ENCODE peak calls at places on chromosomes 6 and 20, in five cellular contexts. I is heart left ventricle, L is Karpas-422, Y is left lung, G is PC-9. A is an unnamed sample.
A peak's percentile ranks its signal among the peaks of the same experiment; 100 is the strongest.

GRCh38 chr20:22746957-22747356 is 162.6 kb upstream of the FOXA2 start:
- DNase-seq in I (no peak), L (no peak), Y (no peak), G (no peak), A (no peak)

GRCh38 chr6:42140051-42140450 is 2.4 kb downstream of the C6orf132 start:
- DNase-seq in I (no peak), L (peak; percentile 62), Y (peak; percentile 56), G (peak; percentile 66), A (no peak)

GRCh38 chr6:12354499-12354898 is 64.3 kb downstream of the EDN1 start:
- DNase-seq in I (no peak), L (peak; percentile 74), Y (no peak), G (no peak), A (no peak)

GRCh38 chr20:14232650-14233049 is 104.8 kb downstream of the FLRT3 start:
- DNase-seq in I (no peak), L (no peak), Y (no peak), G (no peak), A (no peak)

GRCh38 chr20:5001174-5002076 is at the start of gene SLC23A2:
- DNase-seq in I (peak; percentile 58), L (peak; percentile 81), Y (peak; percentile 42), G (peak; percentile 60), A (peak; percentile 53)

GRCh38 chr6:57147955-57148858 is 23.9 kb upstream of the BAG2 start:
- DNase-seq in I (no peak), L (no peak), Y (no peak), G (no peak), A (no peak)

GRCh38 chr6:64736421-64736950 is 970.5 kb downstream of the EYS start:
- DNase-seq in I (no peak), L (no peak), Y (no peak), G (no peak), A (no peak)

GRCh38 chr6:157106487-157106886 is 216.8 kb downstream of the TMEM242 start:
- DNase-seq in I (no peak), L (no peak), Y (no peak), G (peak; percentile 11), A (no peak)

GRCh38 chr20:36352843-36353553 is 46.9 kb downstream of the DLGAP4 start:
- DNase-seq in I (no peak), L (no peak), Y (no peak), G (no peak), A (no peak)

GRCh38 chr20:11247943-11248475 is 574.2 kb upstream of the JAG1 start:
- DNase-seq in I (no peak), L (no peak), Y (no peak), G (no peak), A (no peak)

GRCh38 chr20:34791289-34792020 is 34.0 kb downstream of the NCOA6 start:
- DNase-seq in I (no peak), L (no peak), Y (no peak), G (no peak), A (no peak)

GRCh38 chr20:63099426-63100267 is 92.9 kb upstream of the BHLHE23 start:
- DNase-seq in I (no peak), L (no peak), Y (peak; percentile 29), G (no peak), A (no peak)

GRCh38 chr6:108942556-108943492 is 94.6 kb downstream of the ARMC2 start:
- DNase-seq in I (no peak), L (no peak), Y (no peak), G (no peak), A (peak; percentile 58)

GRCh38 chr6:46329568-46329967 is 158.8 kb upstream of the ENPP5 start:
- DNase-seq in I (no peak), L (no peak), Y (no peak), G (no peak), A (no peak)

GRCh38 chr6:24919404-24919892 is 16.3 kb downstream of the RIPOR2 start:
- DNase-seq in I (no peak), L (peak; percentile 97), Y (no peak), G (no peak), A (no peak)

GRCh38 chr6:39905640-39905975 is 28.7 kb downstream of the MOCS1 start:
- DNase-seq in I (no peak), L (no peak), Y (no peak), G (no peak), A (no peak)

GRCh38 chr6:158707826-158708225 is 58.0 kb downstream of the SYTL3 start:
- DNase-seq in I (peak; percentile 44), L (no peak), Y (peak; percentile 68), G (no peak), A (no peak)

GRCh38 chr6:43274916-43275597 is 23.0 kb upstream of the SLC22A7 start:
- DNase-seq in I (no peak), L (no peak), Y (no peak), G (no peak), A (no peak)

GRCh38 chr6:43277083-43277642 is 20.9 kb upstream of the SLC22A7 start:
- DNase-seq in I (no peak), L (no peak), Y (no peak), G (no peak), A (no peak)

GRCh38 chr6:43274127-43274915 is 23.7 kb upstream of the SLC22A7 start:
- DNase-seq in I (no peak), L (no peak), Y (no peak), G (no peak), A (no peak)

GRCh38 chr6:43276180-43277082 is 21.6 kb upstream of the SLC22A7 start:
- DNase-seq in I (no peak), L (no peak), Y (no peak), G (no peak), A (no peak)

DNA sequence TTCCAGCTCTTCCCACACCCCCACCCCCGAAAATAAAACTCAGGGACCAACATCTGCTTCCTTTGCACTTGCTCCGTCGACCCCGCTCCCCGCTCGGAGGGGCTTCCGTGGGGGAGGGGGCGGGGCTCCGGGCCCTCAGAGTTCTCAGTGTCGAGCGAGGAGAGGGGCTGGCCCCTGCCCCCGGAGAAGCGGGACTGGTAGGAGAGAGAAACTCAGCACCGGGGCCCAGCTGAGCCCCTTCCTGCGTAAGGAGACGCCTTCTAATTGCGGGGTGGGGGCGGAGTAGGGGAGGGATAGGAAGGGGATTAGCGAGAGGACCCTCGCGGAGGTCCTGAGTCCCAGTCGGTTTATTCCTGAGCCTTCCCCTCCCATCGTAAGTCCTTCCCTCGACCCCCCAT is 22.3 kb upstream of the SLC22A7 start:
- DNase-seq in I (no peak), L (no peak), Y (no peak), G (no peak), A (no peak)
- H3K27me3 ChIP-seq in I (peaks cover 13% of the 10 kb centered on the region), L (no peaks in the 10 kb centered on the region), Y (peaks cover 78% of the 10 kb centered on the region), G (peaks cover 6% of the 10 kb centered on the region), A (peaks cover 7% of the 10 kb centered on the region)

DNA sequence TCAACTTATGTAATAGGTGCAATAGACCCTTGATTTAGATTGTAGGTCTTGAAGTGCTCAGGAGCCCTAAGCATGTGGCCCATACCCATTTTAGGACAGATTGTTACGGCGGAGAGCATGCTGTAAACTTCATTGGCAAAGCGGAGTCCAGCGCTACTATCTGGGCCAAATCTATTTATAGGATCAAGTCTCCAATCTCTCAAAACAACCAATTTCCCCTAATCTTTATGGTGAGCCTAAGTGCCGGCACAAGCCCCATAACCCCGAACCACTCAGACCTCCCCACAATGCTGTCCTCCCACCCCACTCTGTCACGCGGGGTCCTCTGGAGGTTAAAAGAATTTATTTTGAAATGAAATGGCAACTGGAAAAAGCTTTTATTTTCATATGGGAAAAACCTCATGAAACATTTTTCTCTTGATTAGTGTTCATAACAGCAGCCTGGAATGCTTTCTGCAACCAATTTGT is 323.4 kb downstream of the CD83 start:
- DNase-seq in I (no peak), L (no peak), Y (no peak), G (no peak), A (no peak)
- H3K27ac ChIP-seq in I (peak overlapping the region; percentile 39), L (no peak overlapping the region), Y (no peak overlapping the region), G (no peak overlapping the region), A (no peak overlapping the region)

DNA sequence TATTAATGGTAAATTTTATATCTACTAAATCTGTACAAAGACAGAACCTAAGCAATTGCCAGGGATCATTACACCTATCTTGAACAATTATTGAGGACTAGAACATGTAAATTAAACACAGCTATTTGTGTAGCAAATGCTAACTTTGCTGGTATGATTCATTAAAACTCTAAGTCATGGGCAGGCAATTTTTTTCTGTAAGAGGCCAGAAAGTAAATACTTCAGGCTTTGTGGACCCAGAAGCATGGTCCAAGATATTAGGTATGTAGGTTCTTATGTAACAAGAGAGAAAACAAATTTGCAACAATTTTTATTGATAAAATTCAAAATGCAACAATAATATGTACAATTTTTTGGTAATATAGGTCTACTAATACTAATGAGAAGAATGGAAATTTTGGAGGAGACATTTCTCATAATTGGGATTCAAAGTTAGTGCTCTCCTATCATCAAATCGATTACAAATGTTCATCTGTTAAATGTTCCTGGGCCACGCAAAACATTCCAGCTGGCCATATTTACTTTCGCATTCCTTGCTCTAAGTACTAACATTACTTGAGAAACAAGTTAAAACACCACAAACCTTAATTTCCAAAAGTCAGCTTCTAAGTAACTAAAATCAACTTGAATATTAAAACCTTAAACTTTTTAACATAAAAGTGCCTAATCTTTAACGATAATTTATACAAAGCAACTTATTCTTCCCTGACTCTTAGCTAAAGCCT is 4.3 kb downstream of the TMEM30A start:
- DNase-seq in I (no peak), L (no peak), Y (no peak), G (no peak), A (no peak)
- H3K4me3 ChIP-seq in I (no peak overlapping the region), L (no peak overlapping the region), Y (no peak overlapping the region), G (no peak overlapping the region), A (no peak overlapping the region)

GRCh38 chr6:37633581-37634237 is 64.0 kb downstream of the MDGA1 start:
- DNase-seq in I (no peak), L (no peak), Y (no peak), G (no peak), A (no peak)
- H3K27me3 ChIP-seq in I (no peaks in the 10 kb centered on the region), L (no peaks in the 10 kb centered on the region), Y (peaks cover 13% of the 10 kb centered on the region), G (no peaks in the 10 kb centered on the region), A (no peaks in the 10 kb centered on the region)

DNA sequence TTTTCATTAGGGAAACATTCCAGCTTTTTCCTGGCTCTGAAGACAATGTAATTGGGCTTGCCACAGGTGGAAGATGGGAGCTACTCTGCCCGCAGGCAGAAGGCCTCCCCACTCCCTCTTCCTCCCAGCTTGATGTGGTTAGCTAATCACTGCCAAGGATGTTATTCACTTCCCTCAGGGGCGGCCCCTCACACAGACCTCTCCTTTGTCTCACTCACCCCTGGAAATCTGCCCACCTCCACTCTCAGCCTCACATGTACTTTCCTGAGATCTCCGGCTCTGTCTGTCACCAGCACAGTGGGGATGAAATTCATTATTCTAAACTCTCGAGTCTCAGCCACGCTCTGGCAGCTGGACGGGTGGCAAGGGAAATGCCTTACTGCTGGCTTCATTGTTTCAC is 100.7 kb downstream of the ANKRD60 start:
- DNase-seq in I (no peak), L (no peak), Y (no peak), G (peak; percentile 93), A (no peak)
- H3K27ac ChIP-seq in I (no peak overlapping the region), L (no peak overlapping the region), Y (no peak overlapping the region), G (peak overlapping the region; percentile 66), A (no peak overlapping the region)